ENCODE peak calls at places on chromosomes 11 and 22, in seven cellular contexts. X is aorta; S is T-helper 2 cell; V is endothelial cell of umbilical vein; J is activated CD4-positive, alpha-beta T cell treated with anti-CD3 and anti-CD28 coated beads, Interleukin-2, amount 50 U/mL, for 4 hours; O is SW 1271; D is hepatocyte. I is an unnamed sample.

GRCh38 chr11:105598371-105598770 is 11.5 kb upstream of the GRIA4 start:
- DNase-seq in X (no peak), S (no peak), V (no peak), J (no peak), O (no peak), D (no peak), I (no peak)

GRCh38 chr11:19938051-19938856 is 222.0 kb downstream of the DBX1 start:
- DNase-seq in X (peak; percentile 69), S (no peak), V (peak; percentile 71), J (no peak), O (peak; percentile 28), D (peak; percentile 74), I (no peak)

GRCh38 chr11:16191852-16192240 is 164.5 kb downstream of the SOX6 start:
- DNase-seq in X (no peak), S (no peak), V (no peak), J (no peak), O (no peak), D (no peak), I (no peak)

GRCh38 chr11:44621784-44622183 is 56.3 kb downstream of the CD82 start:
- DNase-seq in X (no peak), S (no peak), V (no peak), J (no peak), O (no peak), D (no peak), I (no peak)

GRCh38 chr11:6012055-6012668 is 5.4 kb upstream of the OR56A4 start:
- DNase-seq in X (no peak), S (no peak), V (no peak), J (no peak), O (no peak), D (peak; percentile 8), I (no peak)

GRCh38 chr11:72683782-72684200 is 9.6 kb upstream of the PDE2A start:
- DNase-seq in X (peak; percentile 72), S (peak; percentile 28), V (peak; percentile 54), J (peak; percentile 52), O (peak; percentile 43), D (peak; percentile 70), I (peak; percentile 66)

GRCh38 chr22:47898946-47899345 is 1136.5 kb downstream of the TBC1D22A start:
- DNase-seq in X (no peak), S (no peak), V (no peak), J (no peak), O (no peak), D (no peak), I (no peak)

GRCh38 chr11:114280696-114281095 is 15.5 kb upstream of the NNMT start:
- DNase-seq in X (peak; percentile 86), S (no peak), V (peak; percentile 90), J (no peak), O (peak; percentile 44), D (peak; percentile 81), I (peak; percentile 66)

GRCh38 chr22:35128637-35129036 is 62.7 kb downstream of the ISX start:
- DNase-seq in X (no peak), S (no peak), V (no peak), J (no peak), O (no peak), D (no peak), I (no peak)

GRCh38 chr22:19821523-19822300 is 33.0 kb downstream of the GNB1L start:
- DNase-seq in X (no peak), S (no peak), V (no peak), J (no peak), O (no peak), D (peak; percentile 3), I (no peak)

GRCh38 chr11:14455648-14456430 is 43.8 kb downstream of the COPB1 start:
- DNase-seq in X (no peak), S (no peak), V (peak; percentile 11), J (no peak), O (no peak), D (no peak), I (no peak)

GRCh38 chr22:30485362-30485988 is 13.7 kb upstream of the SEC14L3 start:
- DNase-seq in X (peak; percentile 68), S (peak; percentile 55), V (peak; percentile 59), J (peak; percentile 66), O (peak; percentile 37), D (peak; percentile 74), I (peak; percentile 53)

GRCh38 chr11:66749091-66749490 is 20.1 kb upstream of the SPTBN2 start:
- DNase-seq in X (no peak), S (no peak), V (no peak), J (no peak), O (no peak), D (no peak), I (no peak)

GRCh38 chr11:116335078-116335477 is 437.7 kb downstream of the BUD13 start:
- DNase-seq in X (no peak), S (no peak), V (no peak), J (no peak), O (no peak), D (no peak), I (no peak)

GRCh38 chr22:30830907-30831306 is 136.2 kb downstream of the OSBP2 start:
- DNase-seq in X (no peak), S (no peak), V (peak; percentile 92), J (no peak), O (peak; percentile 68), D (no peak), I (no peak)

GRCh38 chr11:10654211-10655150 is 39.1 kb downstream of the IRAG1 start:
- DNase-seq in X (no peak), S (peak; percentile 4), V (peak; percentile 73), J (peak; percentile 10), O (peak; percentile 31), D (peak; percentile 68), I (peak; percentile 32)

GRCh38 chr11:35105319-35106063 is 33.5 kb upstream of the CD44 start:
- DNase-seq in X (peak; percentile 74), S (no peak), V (no peak), J (no peak), O (no peak), D (no peak), I (no peak)

GRCh38 chr11:78202733-78203167 is 14.0 kb downstream of the USP35 start:
- DNase-seq in X (no peak), S (peak; percentile 87), V (no peak), J (peak; percentile 50), O (no peak), D (no peak), I (no peak)

GRCh38 chr11:20363500-20364411 is at the start of gene HTATIP2:
- DNase-seq in X (peak; percentile 82), S (peak; percentile 65), V (peak; percentile 69), J (peak; percentile 63), O (peak; percentile 49), D (peak; percentile 76), I (no peak)

GRCh38 chr11:12397953-12398352 is 20.6 kb downstream of the PARVA start:
- DNase-seq in X (peak; percentile 58), S (no peak), V (peak; percentile 15), J (no peak), O (peak; percentile 3), D (peak; percentile 40), I (no peak)

GRCh38 chr11:129785383-129786111 is 30.1 kb upstream of the TMEM45B start:
- DNase-seq in X (no peak), S (no peak), V (no peak), J (no peak), O (no peak), D (no peak), I (no peak)

GRCh38 chr22:27122561-27122960 is 465.2 kb downstream of the MIAT start:
- DNase-seq in X (no peak), S (no peak), V (no peak), J (no peak), O (no peak), D (no peak), I (no peak)

GRCh38 chr22:47777426-47777825 is 1015.0 kb downstream of the TBC1D22A start:
- DNase-seq in X (no peak), S (no peak), V (no peak), J (no peak), O (no peak), D (no peak), I (no peak)

GRCh38 chr22:45818130-45819085 is 146.8 kb downstream of the ATXN10 start:
- DNase-seq in X (no peak), S (no peak), V (no peak), J (no peak), O (no peak), D (peak; percentile 29), I (no peak)

GRCh38 chr11:1167751-1168231 is 10.0 kb downstream of the MUC5AC start:
- DNase-seq in X (no peak), S (no peak), V (no peak), J (no peak), O (no peak), D (no peak), I (no peak)

GRCh38 chr11:6354651-6355485 is 34.6 kb upstream of the CAVIN3 start:
- DNase-seq in X (no peak), S (no peak), V (peak; percentile 38), J (no peak), O (no peak), D (no peak), I (no peak)

GRCh38 chr11:61339490-61339878 is 6.5 kb downstream of the TKFC start:
- DNase-seq in X (no peak), S (no peak), V (no peak), J (no peak), O (no peak), D (no peak), I (no peak)

GRCh38 chr11:35664977-35665441 is 2.4 kb downstream of the TRIM44 start:
- DNase-seq in X (no peak), S (no peak), V (no peak), J (no peak), O (no peak), D (no peak), I (no peak)

GRCh38 chr11:48141475-48142100 is 75.0 kb upstream of the OR4B1 start:
- DNase-seq in X (no peak), S (no peak), V (no peak), J (no peak), O (no peak), D (no peak), I (no peak)

GRCh38 chr22:23270212-23270733 is 90.0 kb downstream of the BCR start:
- DNase-seq in X (no peak), S (no peak), V (no peak), J (no peak), O (no peak), D (no peak), I (no peak)

GRCh38 chr11:7595016-7595869 is 78.1 kb downstream of the CYB5R2 start:
- DNase-seq in X (no peak), S (no peak), V (no peak), J (no peak), O (no peak), D (no peak), I (no peak)

GRCh38 chr22:28072066-28072465 is 153.0 kb upstream of the PITPNB start:
- DNase-seq in X (no peak), S (no peak), V (no peak), J (no peak), O (no peak), D (no peak), I (no peak)

GRCh38 chr11:111833524-111833923 is 37.9 kb downstream of the ALG9 start:
- DNase-seq in X (no peak), S (no peak), V (no peak), J (no peak), O (no peak), D (no peak), I (no peak)

GRCh38 chr22:41446057-41446501 is 522 bp downstream of the TOB2 start:
- DNase-seq in X (peak; percentile 60), S (no peak), V (peak; percentile 6), J (no peak), O (no peak), D (peak; percentile 55), I (peak; percentile 21)

GRCh38 chr11:74678591-74679512 is 52.4 kb downstream of the CHRDL2 start:
- DNase-seq in X (no peak), S (no peak), V (no peak), J (no peak), O (no peak), D (no peak), I (no peak)

GRCh38 chr22:50713571-50714056 is 24.4 kb upstream of the ACR start:
- DNase-seq in X (no peak), S (no peak), V (no peak), J (no peak), O (no peak), D (no peak), I (no peak)

I was measured in neuronal stem cell.